ENCODE peak calls at places on chromosomes 12 and 14, in five cellular contexts. P is fibroblast of lung; J is hepatocyte; Y is CD8-positive, alpha-beta T cell; U is lower lobe of right lung. V is an unnamed sample.

GRCh38 chr12:121980211-121980891 is 41.3 kb upstream of the BCL7A start:
- DNase-seq in J (no peak), U (no peak), Y (no peak), P (peak), V (no peak)

GRCh38 chr12:25690996-25691864 is 138.1 kb upstream of the LMNTD1 start:
- DNase-seq in P (no peak), Y (no peak), J (no peak), U (no peak), V (no peak)

GRCh38 chr14:89641495-89642162 is 224.6 kb upstream of the FOXN3 start:
- DNase-seq in Y (no peak), U (no peak), J (peak), P (no peak), V (no peak)

GRCh38 chr12:31000751-31001150 is 72.9 kb upstream of the DDX11 start:
- DNase-seq in J (no peak), P (peak), U (no peak), Y (no peak), V (no peak)

GRCh38 chr12:131351319-131352028 is 359.4 kb upstream of the SFSWAP start:
- DNase-seq in P (no peak), Y (no peak), J (no peak), U (no peak), V (no peak)

GRCh38 chr14:97368900-97369564 is 571.9 kb downstream of the VRK1 start:
- DNase-seq in P (no peak), Y (no peak), U (no peak), J (no peak), V (no peak)

GRCh38 chr12:132324173-132324572 is 5.2 kb downstream of the GALNT9 start:
- DNase-seq in U (no peak), J (no peak), Y (no peak), P (no peak), V (no peak)

GRCh38 chr12:47190905-47191304 is 111.1 kb upstream of the AMIGO2 start:
- DNase-seq in U (no peak), J (no peak), Y (no peak), P (no peak), V (no peak)

GRCh38 chr14:24334431-24335271 is at the start of gene ADCY4:
- DNase-seq in J (no peak), P (no peak), Y (no peak), U (peak), V (no peak)

GRCh38 chr12:10001141-10001778 is 2.3 kb upstream of the CLEC1B start:
- DNase-seq in J (no peak), P (no peak), Y (no peak), U (no peak), V (no peak)

GRCh38 chr12:105427883-105428282 is 97.4 kb downstream of the C12orf75 start:
- DNase-seq in J (no peak), U (no peak), Y (no peak), P (peak), V (no peak)

GRCh38 chr14:69321601-69322330 is 61.8 kb downstream of the GALNT16 start:
- DNase-seq in P (no peak), Y (no peak), U (no peak), J (no peak), V (no peak)

GRCh38 chr14:51622376-51622775 is 29.3 kb upstream of the FRMD6 start:
- DNase-seq in P (no peak), J (no peak), U (no peak), Y (no peak), V (no peak)

GRCh38 chr12:92759634-92760268 is 57.0 kb downstream of the PLEKHG7 start:
- DNase-seq in Y (no peak), P (peak), U (no peak), J (peak), V (no peak)

DNA sequence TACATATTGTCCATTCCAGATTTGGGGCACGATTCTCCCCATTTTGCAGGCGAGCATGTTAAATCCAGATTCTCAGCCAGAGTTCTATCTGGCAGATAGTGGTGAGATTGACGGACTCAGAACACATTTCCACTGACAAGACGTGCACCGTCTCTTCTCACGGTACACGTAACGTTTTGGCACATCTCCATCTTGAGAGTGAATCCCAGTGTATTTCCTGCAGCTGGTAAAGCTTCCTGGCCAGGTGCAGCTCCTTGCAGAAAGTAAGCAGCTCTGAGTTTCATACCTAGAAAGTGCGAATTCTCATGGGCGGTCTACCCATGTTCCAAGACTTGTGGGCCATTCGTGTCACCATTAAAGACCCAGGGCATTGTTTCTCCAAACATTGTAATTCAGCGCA is 102.6 kb downstream of the TSPAN9 start:
- DNase-seq in P (no peak), Y (no peak), U (no peak), J (no peak), V (no peak)
- H3K4me3 ChIP-seq in P (no peak), Y (no peak), U (no peak), J (no peak), V (no peak)

DNA sequence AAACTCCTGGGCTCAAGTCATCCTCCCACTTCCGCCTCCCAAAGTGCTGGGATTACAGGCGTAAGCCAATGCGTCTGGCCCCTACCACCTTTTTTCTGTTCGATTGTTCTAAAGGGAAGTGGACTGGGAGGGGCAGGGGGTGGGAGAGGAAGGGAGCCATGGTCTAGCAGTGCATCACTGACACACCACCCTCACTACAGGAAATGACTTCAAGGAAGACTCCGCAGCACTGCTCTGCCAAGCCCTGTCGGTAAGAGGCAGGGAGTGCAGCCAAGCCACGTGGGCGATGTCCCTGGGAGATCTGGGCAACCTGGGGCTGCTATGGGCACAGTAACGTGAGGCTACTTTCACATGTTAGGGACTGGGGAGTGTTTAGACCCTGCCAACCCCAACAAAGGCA is 18.0 kb downstream of the LRRC74A start:
- DNase-seq in U (peak), J (no peak), P (peak), Y (peak), V (peak)
- H3K27ac ChIP-seq in U (peak), J (no peak), P (no peak), Y (no peak), V (peak)

DNA sequence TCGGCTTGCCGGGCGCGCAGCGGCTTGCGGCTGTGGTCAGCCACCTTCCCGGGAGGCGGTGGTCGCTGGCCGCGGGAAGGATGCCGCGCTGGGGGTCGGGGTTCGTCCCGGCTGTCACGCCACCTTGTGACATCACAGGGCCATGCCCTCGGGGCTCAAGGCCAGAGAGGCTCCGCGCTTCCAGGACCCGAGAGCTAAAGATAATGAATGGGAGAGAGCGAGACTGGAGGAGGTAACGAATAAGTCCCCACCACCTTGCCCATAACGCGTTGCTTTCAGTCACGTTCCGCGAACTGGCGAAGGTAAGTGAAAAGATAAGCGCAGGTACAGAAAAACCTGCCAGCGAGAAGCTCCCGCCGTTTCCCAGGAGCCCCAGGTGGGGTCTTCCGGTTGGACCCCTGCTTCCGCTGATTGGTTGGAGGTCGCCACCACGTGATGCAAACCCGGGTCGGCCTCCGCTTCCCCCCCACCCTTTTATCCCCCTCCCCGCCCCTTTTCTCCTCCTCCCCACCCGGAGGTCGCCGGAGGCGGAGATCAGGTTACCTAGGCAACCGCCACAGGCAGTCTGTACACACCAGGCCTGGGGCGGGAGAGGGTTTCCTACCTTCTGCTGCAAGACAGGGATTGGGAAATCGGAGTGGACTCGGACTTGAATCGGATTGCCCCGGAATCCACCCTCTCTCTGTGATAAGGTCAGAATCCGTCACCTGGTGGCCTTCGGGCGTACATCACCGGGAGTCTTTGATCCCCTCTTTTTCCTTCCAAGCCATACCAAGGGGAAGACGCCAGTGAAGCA is at the start of gene LRRC9:
- DNase-seq in U (peak), P (peak), J (peak), Y (peak), V (no peak)
- TF ChIP-seq CTCF in U (no peak), P (no peak), J (no peak), Y (no peak), V (no peak)

GRCh38 chr14:56004807-56005579 is 113.2 kb upstream of the PELI2 start:
- DNase-seq in P (peak), U (peak), Y (no peak), J (peak), V (peak)

GRCh38 chr14:56008160-56008559 is 110.1 kb upstream of the PELI2 start:
- DNase-seq in U (no peak), P (no peak), Y (no peak), J (no peak), V (no peak)

GRCh38 chr14:56002876-56003625 is 115.2 kb upstream of the PELI2 start:
- DNase-seq in Y (peak), J (no peak), P (no peak), U (no peak), V (no peak)

GRCh38 chr14:56004323-56004722 is 113.9 kb upstream of the PELI2 start:
- DNase-seq in P (no peak), J (no peak), Y (no peak), U (no peak), V (no peak)

GRCh38 chr14:56005580-56006053 is 112.6 kb upstream of the PELI2 start:
- DNase-seq in Y (no peak), J (peak), P (peak), U (no peak), V (no peak)
- H3K4me3 ChIP-seq in Y (no peak), J (no peak), P (peak), U (no peak), V (no peak)

DNA sequence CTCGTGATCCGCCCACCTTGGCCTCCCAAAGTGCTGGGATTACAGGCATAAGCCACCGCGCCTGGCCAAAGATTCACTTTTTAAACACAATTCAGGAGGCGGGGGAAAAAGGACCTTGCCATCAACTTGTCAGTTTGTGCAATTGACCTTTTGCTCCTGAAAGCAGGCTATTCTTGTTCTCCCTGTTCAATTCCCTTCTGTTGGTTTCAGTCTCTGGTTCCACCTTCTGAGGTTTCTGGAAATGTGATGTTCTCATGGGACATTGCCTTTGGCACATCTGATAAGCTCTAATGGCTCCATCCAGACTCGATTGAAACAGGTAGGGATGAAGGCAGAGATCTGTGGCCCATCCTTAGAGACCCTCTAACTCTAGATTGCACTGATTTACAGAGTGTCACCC is 17.9 kb upstream of the CCDC85C start:
- DNase-seq in Y (no peak), U (no peak), J (no peak), P (no peak), V (no peak)
- H3K27ac ChIP-seq in Y (no peak), U (no peak), J (no peak), P (no peak), V (no peak)

GRCh38 chr14:83994020-83994419 is 1535.9 kb upstream of the FLRT2 start:
- DNase-seq in J (no peak), P (peak), Y (no peak), U (no peak), V (no peak)

GRCh38 chr14:83992857-83993256 is 1537.1 kb upstream of the FLRT2 start:
- DNase-seq in J (no peak), U (no peak), P (peak), Y (no peak), V (no peak)

GRCh38 chr14:83991666-83992065 is 1538.3 kb upstream of the FLRT2 start:
- DNase-seq in Y (no peak), J (no peak), U (no peak), P (no peak), V (no peak)

GRCh38 chr14:83993545-83993944 is 1536.4 kb upstream of the FLRT2 start:
- DNase-seq in Y (no peak), P (no peak), J (no peak), U (no peak), V (no peak)

DNA sequence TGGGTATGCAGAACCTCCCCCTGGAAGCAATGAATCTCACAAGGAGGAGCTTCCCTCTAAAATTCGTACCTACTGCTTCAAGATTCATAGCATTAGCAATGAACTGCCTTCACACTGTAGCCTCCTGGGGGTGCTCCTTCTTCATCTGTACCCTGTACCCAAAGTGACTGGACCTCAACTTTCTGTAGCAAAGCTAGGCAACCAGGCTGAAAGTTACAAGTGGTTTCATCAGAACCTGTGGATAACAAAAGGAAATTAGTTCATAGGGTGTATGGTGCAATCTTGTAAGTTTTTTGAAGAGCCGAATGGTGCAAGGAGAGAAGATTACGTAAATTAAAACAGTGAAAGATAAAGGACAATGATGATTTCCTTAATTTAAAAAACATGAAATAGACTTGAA is 1541.7 kb upstream of the FLRT2 start:
- DNase-seq in Y (no peak), U (no peak), P (no peak), J (no peak), V (no peak)
- TF ChIP-seq CTCF in Y (no peak), U (no peak), P (no peak), J (no peak), V (no peak)

DNA sequence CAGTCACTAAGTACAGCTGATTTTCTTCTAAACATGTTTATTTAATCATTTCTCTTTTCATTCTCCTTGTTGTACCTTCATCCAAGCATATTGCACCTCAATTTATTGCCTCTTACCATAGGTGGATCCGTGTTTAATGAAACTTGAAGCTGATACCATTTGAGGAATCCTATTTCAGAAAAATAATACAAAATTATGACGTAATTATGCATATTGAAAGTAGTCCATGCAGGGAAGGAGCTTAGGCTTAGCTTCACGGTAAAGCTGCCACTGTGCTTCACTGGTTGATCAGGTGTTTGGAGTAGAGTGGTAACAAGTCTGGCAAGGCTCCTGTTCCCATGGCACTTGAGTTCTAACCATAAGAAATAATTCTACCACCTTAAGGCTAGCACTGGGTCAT is 61.0 kb upstream of the CLEC14A start:
- DNase-seq in Y (no peak), P (no peak), J (no peak), U (no peak), V (no peak)
- H3K4me3 ChIP-seq in Y (no peak), P (no peak), J (no peak), U (no peak), V (no peak)

V was measured in right atrium auricular region.